ENCODE peak calls at places on chromosome 12, in five cellular contexts. O is WERI-Rb-1, H is fibroblast of villous mesenchyme, N is AG09309, K is tibial nerve. P is an unnamed sample.

GRCh38 chr12:78343657-78344056 is 513.0 kb downstream of the NAV3 start:
- DNase-seq in O (no peak), H (no peak), N (no peak), K (no peak), P (no peak)

GRCh38 chr12:6059221-6059620 is 65.2 kb downstream of the VWF start:
- DNase-seq in O (no peak), H (no peak), N (no peak), K (no peak), P (no peak)

GRCh38 chr12:84791444-84791843 is 121.2 kb downstream of the SLC6A15 start:
- DNase-seq in O (no peak), H (no peak), N (no peak), K (no peak), P (no peak)

GRCh38 chr12:57998251-57998650 is 56.9 kb downstream of the ATP23 start:
- DNase-seq in O (no peak), H (no peak), N (no peak), K (no peak), P (no peak)

GRCh38 chr12:73106296-73106695 is 834.1 kb downstream of the TRHDE start:
- DNase-seq in O (peak; percentile 7), H (no peak), N (no peak), K (no peak), P (no peak)

GRCh38 chr12:121812921-121813896 is 9.4 kb downstream of the SETD1B start:
- DNase-seq in O (no peak), H (peak; percentile 48), N (no peak), K (no peak), P (no peak)

GRCh38 chr12:25529738-25530137 is 23.3 kb downstream of the LMNTD1 start:
- DNase-seq in O (no peak), H (no peak), N (no peak), K (no peak), P (no peak)

GRCh38 chr12:22377731-22378496 is 43.4 kb upstream of the ST8SIA1 start:
- DNase-seq in O (no peak), H (no peak), N (no peak), K (no peak), P (no peak)

GRCh38 chr12:6476496-6476895 is 6.0 kb upstream of the VAMP1 start:
- DNase-seq in O (no peak), H (peak; percentile 75), N (no peak), K (no peak), P (no peak)

GRCh38 chr12:6927379-6927991 is at the start of gene ATN1:
- DNase-seq in O (peak; percentile 87), H (peak; percentile 87), N (no peak), K (peak; percentile 66), P (peak; percentile 82)

GRCh38 chr12:25839470-25839869 is 119.0 kb upstream of the RASSF8 start:
- DNase-seq in O (no peak), H (peak; percentile 39), N (no peak), K (no peak), P (no peak)

GRCh38 chr12:90546511-90546910 is 408.5 kb downstream of the CCER1 start:
- DNase-seq in O (peak; percentile 33), H (no peak), N (no peak), K (no peak), P (no peak)

GRCh38 chr12:104106965-104107364 is 31.0 kb downstream of the NFYB start:
- DNase-seq in O (no peak), H (no peak), N (no peak), K (no peak), P (no peak)

GRCh38 chr12:98544741-98545140 is 29.4 kb downstream of the TMPO start:
- DNase-seq in O (no peak), H (no peak), N (no peak), K (no peak), P (no peak)

GRCh38 chr12:26205946-26206345 is 10.6 kb downstream of the SSPN start:
- DNase-seq in O (no peak), H (no peak), N (no peak), K (no peak), P (no peak)

GRCh38 chr12:29725587-29726320 is 58.0 kb downstream of the TMTC1 start:
- DNase-seq in O (no peak), H (peak; percentile 87), N (no peak), K (peak; percentile 38), P (peak; percentile 44)

GRCh38 chr12:13154027-13154538 is 42.4 kb upstream of the EMP1 start:
- DNase-seq in O (no peak), H (peak; percentile 12), N (no peak), K (no peak), P (no peak)

GRCh38 chr12:104131609-104132008 is 6.4 kb downstream of the NFYB start:
- DNase-seq in O (no peak), H (no peak), N (no peak), K (no peak), P (no peak)

GRCh38 chr12:4346931-4347330 is 25.9 kb downstream of the TIGAR start:
- DNase-seq in O (no peak), H (no peak), N (no peak), K (no peak), P (no peak)

GRCh38 chr12:26701604-26702215 is 131.3 kb downstream of the ITPR2 start:
- DNase-seq in O (no peak), H (peak; percentile 64), N (peak; percentile 20), K (no peak), P (no peak)

DNA sequence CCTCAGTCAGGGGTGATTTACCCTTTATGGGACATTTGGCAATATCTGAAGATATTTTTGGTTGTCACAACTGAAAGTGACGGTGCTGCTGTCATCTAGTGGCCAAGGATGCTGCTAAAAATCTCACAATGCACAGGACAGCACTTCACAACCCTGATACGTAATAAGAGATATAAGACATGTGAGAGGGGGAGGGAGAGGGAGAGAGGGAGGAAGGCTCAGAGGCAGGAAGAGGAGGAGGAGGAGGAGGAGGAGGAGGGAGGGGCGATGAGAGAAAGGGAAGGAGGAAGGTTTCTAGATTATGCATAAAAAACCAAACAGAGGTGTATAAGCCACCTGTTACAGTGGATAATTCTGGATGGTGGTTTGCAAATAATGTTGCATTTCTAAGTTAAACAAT is 14.3 kb downstream of the MYL2 start:
- DNase-seq in O (no peak), H (no peak), N (no peak), K (no peak), P (no peak)
- TF ChIP-seq CTCF in O (no peak), H (no peak), N (no peak), K (no peak), P (no peak)

DNA sequence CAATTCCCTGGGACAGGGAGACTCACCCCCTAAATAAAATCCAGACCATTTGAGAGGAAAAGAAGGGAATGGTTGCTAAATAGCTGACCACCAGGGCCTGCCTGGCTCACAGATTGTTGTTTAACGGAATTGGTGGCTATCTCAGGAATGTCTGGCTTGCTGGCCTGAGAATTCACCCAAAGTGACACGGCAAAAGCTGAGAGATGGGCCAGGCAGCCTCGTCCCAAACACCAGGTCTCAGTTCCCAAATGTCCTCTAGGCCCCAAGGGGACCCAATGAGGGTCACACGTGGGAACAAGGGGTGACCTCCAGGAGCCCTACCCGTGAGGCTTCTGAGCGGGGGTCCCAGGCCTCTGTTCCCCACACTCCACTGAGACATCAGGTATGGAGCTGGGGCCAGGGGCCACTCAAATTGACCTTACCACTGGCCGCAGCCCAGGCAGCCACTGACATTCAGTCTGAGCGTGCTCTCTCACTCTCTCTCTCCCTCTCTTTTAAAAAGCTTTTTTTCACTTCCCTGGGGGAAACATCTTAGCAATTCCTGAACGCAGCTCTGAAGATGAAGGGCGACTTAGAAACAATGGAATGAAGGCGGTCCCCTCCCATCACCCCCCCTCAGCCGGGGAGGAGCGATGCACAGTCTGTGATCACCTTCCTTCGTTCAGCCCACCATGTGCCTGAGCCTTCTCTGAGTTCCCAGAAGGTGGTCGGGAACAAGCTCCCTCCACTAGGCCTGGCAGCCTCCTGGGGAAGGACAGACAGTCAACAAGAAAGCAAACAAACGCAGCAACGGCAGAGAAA is 131.2 kb downstream of the SCARB1 start:
- DNase-seq in O (no peak), H (peak; percentile 52), N (no peak), K (no peak), P (no peak)
- TF ChIP-seq CTCF in O (no peak), H (no peak), N (peak; percentile 1), K (no peak), P (no peak)

DNA sequence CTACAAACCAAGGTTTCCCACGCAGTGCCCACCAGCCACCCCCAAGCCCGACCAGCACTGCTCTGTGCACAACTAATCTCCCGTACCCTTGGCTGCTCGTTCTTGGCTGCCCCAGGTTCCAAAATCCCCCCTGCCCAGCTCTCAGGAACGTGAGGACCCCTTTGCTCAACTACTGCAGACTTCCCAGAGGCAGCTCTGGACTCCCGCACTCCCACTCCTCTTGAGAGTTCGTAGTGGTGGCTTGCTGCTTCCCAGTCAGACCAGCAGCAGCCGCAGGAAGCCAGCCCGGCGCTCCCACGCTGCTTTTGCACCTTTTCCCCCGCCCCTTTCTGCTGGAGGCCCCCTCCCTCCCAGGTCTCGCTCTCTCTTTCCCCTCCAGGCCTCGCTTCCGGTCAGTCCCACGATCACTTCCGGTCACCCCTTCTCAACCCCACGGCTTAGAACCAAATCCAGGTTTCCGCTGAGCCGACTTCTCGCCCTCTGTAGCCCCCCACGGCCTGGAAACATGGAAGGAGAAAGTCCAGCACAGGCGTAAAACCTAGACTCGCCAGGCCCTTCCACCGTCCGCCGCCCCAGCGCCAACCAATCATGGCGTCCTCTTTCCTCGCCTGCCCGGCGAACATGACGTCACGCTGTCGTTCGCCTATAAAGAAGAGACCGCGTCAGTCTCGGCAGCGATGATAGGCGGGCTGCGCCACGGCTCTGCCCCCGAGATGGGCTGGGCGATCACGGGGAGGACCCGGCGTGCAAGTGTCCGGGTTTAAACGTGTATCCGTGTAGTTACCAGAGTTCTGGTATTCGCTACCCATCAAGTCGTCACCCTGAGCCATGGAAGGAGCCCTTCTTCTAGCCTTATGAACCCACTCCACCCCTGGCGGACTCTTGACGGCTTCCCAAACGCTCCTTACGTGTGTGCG is at the start of gene TFCP2:
- DNase-seq in O (peak; percentile 95), H (peak; percentile 98), N (peak; percentile 74), K (peak; percentile 94), P (peak; percentile 94)
- TF ChIP-seq CTCF in O (no peak), H (no peak), N (no peak), K (no peak), P (no peak)

GRCh38 chr12:112010415-112011344 is 2.3 kb downstream of the TMEM116 start:
- DNase-seq in O (no peak), H (no peak), N (no peak), K (no peak), P (no peak)

GRCh38 chr12:112015938-112016337 is 2.7 kb downstream of the ERP29 start:
- DNase-seq in O (no peak), H (no peak), N (no peak), K (no peak), P (no peak)

GRCh38 chr12:112012775-112013600 is at the start of the genes ERP29 and TMEM116:
- DNase-seq in O (peak; percentile 99), H (peak; percentile 99), N (peak; percentile 92), K (peak; percentile 100), P (peak; percentile 100)

GRCh38 chr12:112011685-112012084 is 1.3 kb downstream of the TMEM116 start:
- DNase-seq in O (no peak), H (no peak), N (no peak), K (no peak), P (no peak)

DNA sequence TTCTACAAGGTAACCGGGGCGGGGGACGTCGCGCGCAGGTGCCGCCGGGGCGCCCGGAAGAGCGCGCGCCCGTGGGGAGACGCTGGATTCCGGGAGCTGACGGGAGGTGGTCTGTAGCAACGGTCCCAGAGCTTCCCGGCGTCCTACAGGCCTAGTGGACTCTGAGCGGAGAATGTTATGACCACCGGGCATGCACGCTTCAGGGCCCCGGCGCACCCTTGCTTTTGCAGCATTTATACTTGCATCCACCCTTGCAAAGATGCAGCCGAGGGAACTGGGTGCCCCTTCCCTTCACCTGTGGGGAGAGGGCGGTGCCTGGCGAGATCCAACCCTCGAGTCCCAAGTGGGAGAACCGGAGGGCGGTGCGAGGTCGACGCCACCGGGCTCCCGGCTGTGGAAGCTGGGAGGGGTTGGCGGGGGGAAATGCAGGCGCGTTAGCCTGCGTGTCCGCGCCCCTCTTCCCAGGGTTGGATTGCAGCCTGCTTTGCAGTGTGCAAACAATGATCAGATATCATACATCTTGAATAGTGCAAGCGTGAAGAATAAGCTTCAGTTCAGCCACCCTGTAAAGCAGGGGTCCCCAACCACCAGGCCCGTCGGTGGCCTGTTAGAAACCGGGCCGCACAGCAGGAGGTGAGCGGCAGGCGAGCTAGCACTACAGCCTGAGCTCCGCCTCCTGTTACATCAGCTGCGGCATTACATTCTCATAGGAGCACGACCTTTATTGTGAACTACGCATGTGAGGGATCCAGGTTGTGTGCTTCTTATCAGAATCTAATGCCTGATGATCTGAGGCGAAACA is 576 bp downstream of the ERP29 start:
- DNase-seq in O (peak; percentile 76), H (peak; percentile 85), N (peak; percentile 39), K (no peak), P (peak; percentile 76)
- TF ChIP-seq CTCF in O (no peak), H (no peak), N (no peak), K (no peak), P (peak; percentile 25)

P was measured in glutamatergic neuron.